ENCODE peak calls at places on chromosomes 16 and 17, in five cellular contexts. Q, W, J, C and I are unnamed samples.

GRCh38 chr16:21276090-21276489 is 2.0 kb downstream of the CRYM start:
- DNase-seq in Q (no peak), W (no peak), J (no peak), C (no peak), I (no peak)

GRCh38 chr17:350706-351435 is 1.7 kb downstream of the RPH3AL start:
- DNase-seq in Q (peak), W (peak), J (no peak), C (peak), I (peak)

GRCh38 chr16:20874088-20874581 is 26.0 kb downstream of the DCUN1D3 start:
- DNase-seq in Q (no peak), W (no peak), J (no peak), C (no peak), I (no peak)

GRCh38 chr17:4739122-4740024 is at the start of the genes CXCL16 and ZMYND15:
- DNase-seq in Q (peak), W (peak), J (no peak), C (peak), I (peak)

GRCh38 chr17:78364436-78365281 is 4.8 kb upstream of the SOCS3 start:
- DNase-seq in Q (no peak), W (no peak), J (no peak), C (no peak), I (no peak)

GRCh38 chr16:30948956-30949654 is at the start of gene ORAI3:
- DNase-seq in Q (peak), W (peak), J (peak), C (peak), I (peak)

GRCh38 chr16:59113009-59113408 is 378.9 kb upstream of the GOT2 start:
- DNase-seq in Q (no peak), W (no peak), J (no peak), C (no peak), I (no peak)

GRCh38 chr16:22071352-22071923 is 20.9 kb upstream of the VWA3A start:
- DNase-seq in Q (no peak), W (no peak), J (no peak), C (no peak), I (no peak)

GRCh38 chr16:27293343-27293742 is 20.4 kb upstream of the IL4R start:
- DNase-seq in Q (no peak), W (no peak), J (no peak), C (no peak), I (no peak)

GRCh38 chr16:1960665-1961630 is 1.6 kb downstream of the NDUFB10 start:
- DNase-seq in Q (no peak), W (no peak), J (peak), C (no peak), I (no peak)

GRCh38 chr17:1179635-1180433 is at the start of gene ABR:
- DNase-seq in Q (peak), W (peak), J (peak), C (peak), I (peak)

GRCh38 chr16:24909856-24910255 is 64.1 kb downstream of the SLC5A11 start:
- DNase-seq in Q (no peak), W (no peak), J (no peak), C (no peak), I (no peak)

GRCh38 chr16:50306287-50306686 is 39.9 kb downstream of the ADCY7 start:
- DNase-seq in Q (peak), W (peak), J (no peak), C (peak), I (peak)

GRCh38 chr17:29291163-29291752 is 2.7 kb downstream of the NUFIP2 start:
- DNase-seq in Q (no peak), W (no peak), J (peak), C (no peak), I (no peak)

GRCh38 chr17:68260051-68260762 is 12.4 kb downstream of the AMZ2 start:
- DNase-seq in Q (no peak), W (no peak), J (no peak), C (no peak), I (no peak)

GRCh38 chr17:81075307-81075706 is 40.4 kb downstream of the BAIAP2 start:
- DNase-seq in Q (no peak), W (no peak), J (no peak), C (no peak), I (no peak)

GRCh38 chr16:67015317-67015731 is 13.6 kb upstream of the CBFB start:
- DNase-seq in Q (no peak), W (no peak), J (no peak), C (no peak), I (no peak)

GRCh38 chr17:65627892-65628622 is 66.6 kb upstream of the AXIN2 start:
- DNase-seq in Q (no peak), W (peak), J (peak), C (peak), I (peak)

GRCh38 chr17:72423718-72424117 is 302.9 kb downstream of the SOX9 start:
- DNase-seq in Q (no peak), W (no peak), J (no peak), C (no peak), I (no peak)

GRCh38 chr17:37488607-37489196 is 989 bp upstream of the DUSP14 start:
- DNase-seq in Q (peak), W (peak), J (peak), C (peak), I (peak)

GRCh38 chr17:28612936-28613872 is 781 bp downstream of the RSKR start:
- DNase-seq in Q (peak), W (peak), J (peak), C (peak), I (no peak)

GRCh38 chr16:26709175-26709574 is 357.6 kb upstream of the C16orf82 start:
- DNase-seq in Q (no peak), W (no peak), J (no peak), C (no peak), I (no peak)

GRCh38 chr16:23863511-23864422 is 28.0 kb downstream of the PRKCB start:
- DNase-seq in Q (no peak), W (no peak), J (no peak), C (no peak), I (no peak)

GRCh38 chr16:66662445-66663194 is 33.9 kb downstream of the CMTM4 start:
- DNase-seq in Q (no peak), W (no peak), J (peak), C (no peak), I (no peak)

GRCh38 chr16:79528281-79528680 is 72.3 kb downstream of the MAF start:
- DNase-seq in Q (no peak), W (no peak), J (no peak), C (no peak), I (no peak)

GRCh38 chr17:57294629-57295501 is 38.5 kb downstream of the MSI2 start:
- DNase-seq in Q (peak), W (no peak), J (peak), C (no peak), I (no peak)

GRCh38 chr17:80225230-80225629 is 5.0 kb downstream of the SLC26A11 start:
- DNase-seq in Q (no peak), W (no peak), J (no peak), C (no peak), I (no peak)

GRCh38 chr16:88365244-88365865 is 17.4 kb upstream of the ZNF469 start:
- DNase-seq in Q (no peak), W (no peak), J (no peak), C (no peak), I (no peak)

GRCh38 chr16:29779474-29779873 is 1.4 kb downstream of the ZG16 start:
- DNase-seq in Q (no peak), W (no peak), J (no peak), C (no peak), I (no peak)

GRCh38 chr16:67406628-67407027 is 9.6 kb downstream of the ZDHHC1 start:
- DNase-seq in Q (no peak), W (no peak), J (peak), C (no peak), I (no peak)

GRCh38 chr16:69133555-69133954 is 1.1 kb downstream of the UTP4 start:
- DNase-seq in Q (no peak), W (no peak), J (no peak), C (no peak), I (no peak)

GRCh38 chr16:23781176-23781575 is 26.4 kb downstream of the CHP2 start:
- DNase-seq in Q (no peak), W (no peak), J (no peak), C (no peak), I (no peak)

GRCh38 chr17:29707212-29707571 is 84.5 kb upstream of the CORO6 start:
- DNase-seq in Q (no peak), W (no peak), J (no peak), C (no peak), I (no peak)

GRCh38 chr17:45288825-45289224 is 26.9 kb upstream of the SPATA32 start:
- DNase-seq in Q (no peak), W (peak), J (no peak), C (peak), I (no peak)

GRCh38 chr17:29592850-29593545 is at the start of gene ANKRD13B:
- DNase-seq in Q (peak), W (peak), J (no peak), C (no peak), I (peak)

GRCh38 chr17:43813386-43813785 is 19.6 kb downstream of the MPP3 start:
- DNase-seq in Q (no peak), W (no peak), J (no peak), C (no peak), I (no peak)

GRCh38 chr17:6753006-6753445 is 2.8 kb upstream of the XAF1 start:
- DNase-seq in Q (peak), W (peak), J (peak), C (no peak), I (peak)

GRCh38 chr17:6753565-6753964 is 2.3 kb upstream of the XAF1 start:
- DNase-seq in Q (no peak), W (no peak), J (no peak), C (no peak), I (no peak)

GRCh38 chr17:6749519-6749918 is 6.3 kb upstream of the XAF1 start:
- DNase-seq in Q (no peak), W (no peak), J (no peak), C (no peak), I (no peak)

GRCh38 chr17:6755281-6755680 is 565 bp upstream of the XAF1 start:
- DNase-seq in Q (no peak), W (peak), J (no peak), C (no peak), I (peak)

DNA sequence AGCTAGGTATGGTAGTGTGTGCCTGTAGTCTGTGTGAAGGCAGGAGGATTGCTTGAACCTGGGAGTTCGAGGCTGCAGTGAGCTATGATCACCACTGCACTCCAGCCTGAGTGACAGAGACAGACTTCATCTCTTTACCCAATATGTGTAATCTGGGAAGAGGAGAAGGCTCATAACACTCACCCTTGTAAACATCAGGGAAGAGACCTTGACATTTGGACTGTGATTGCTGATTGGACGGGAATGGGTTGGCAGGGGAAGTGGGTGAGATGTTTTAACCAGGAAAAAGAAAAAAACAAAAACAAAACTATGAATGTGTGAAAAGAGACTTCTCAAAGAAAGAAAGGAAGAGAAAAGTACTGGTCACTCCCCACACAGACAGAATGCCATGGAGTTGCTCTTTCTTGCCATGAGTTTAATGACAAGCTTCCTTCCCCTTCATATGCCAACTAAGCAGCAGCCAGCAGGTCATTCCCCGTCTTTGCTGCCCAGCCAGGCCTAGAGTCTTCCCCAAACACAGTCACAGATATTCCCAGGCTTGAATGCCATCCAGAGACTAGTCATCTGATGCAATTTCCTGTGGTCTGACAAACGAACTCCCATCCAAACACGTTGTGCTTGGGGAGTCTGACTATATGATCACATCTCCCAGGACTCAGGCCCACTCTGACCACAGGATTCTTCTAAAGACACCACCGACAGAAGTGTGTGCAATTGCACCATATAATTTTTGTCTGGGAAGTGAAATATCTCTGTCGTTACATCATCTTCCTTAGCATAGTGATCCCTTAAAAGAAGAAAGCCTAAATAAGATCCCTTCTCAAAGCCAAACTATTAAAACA is 3.6 kb upstream of the XAF1 start:
- DNase-seq in Q (peak), W (peak), J (peak), C (no peak), I (peak)
- TF ChIP-seq POLR2A in Q (no peak), W (no peak), J (peak), C (no peak), I (peak)

DNA sequence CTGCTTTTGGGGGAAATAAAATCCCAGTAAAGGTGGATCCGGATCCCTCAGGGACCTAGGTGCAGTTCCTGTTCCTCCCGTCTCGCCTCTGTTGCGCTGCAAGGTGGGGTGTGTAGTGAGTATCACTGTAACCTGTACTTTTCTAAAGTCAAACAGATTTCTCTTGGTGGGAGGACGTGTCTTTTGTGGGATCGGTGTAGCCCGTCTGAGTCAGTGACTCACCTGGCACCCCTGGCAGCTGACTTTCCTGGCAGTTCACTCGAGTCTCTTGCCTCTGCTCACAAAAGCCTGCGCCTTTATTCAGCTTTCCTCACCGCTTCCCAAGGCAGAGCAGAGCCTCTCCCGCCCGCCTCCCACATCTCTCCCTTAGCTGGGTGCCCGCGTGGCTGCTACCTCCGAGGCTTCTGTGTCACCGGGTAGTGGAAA is 85.7 kb downstream of the CMIP start:
- DNase-seq in Q (no peak), W (no peak), J (no peak), C (no peak), I (no peak)
- H3K27ac ChIP-seq in Q (no peak), W (no peak), J (no peak), C (no peak), I (no peak)

GRCh38 chr16:4231367-4231766 is 10.5 kb downstream of the SRL start:
- DNase-seq in Q (no peak), W (no peak), J (no peak), C (no peak), I (no peak)
- TF ChIP-seq POLR2A in Q (no peak), W (no peak), J (no peak), C (no peak), I (no peak)

DNA sequence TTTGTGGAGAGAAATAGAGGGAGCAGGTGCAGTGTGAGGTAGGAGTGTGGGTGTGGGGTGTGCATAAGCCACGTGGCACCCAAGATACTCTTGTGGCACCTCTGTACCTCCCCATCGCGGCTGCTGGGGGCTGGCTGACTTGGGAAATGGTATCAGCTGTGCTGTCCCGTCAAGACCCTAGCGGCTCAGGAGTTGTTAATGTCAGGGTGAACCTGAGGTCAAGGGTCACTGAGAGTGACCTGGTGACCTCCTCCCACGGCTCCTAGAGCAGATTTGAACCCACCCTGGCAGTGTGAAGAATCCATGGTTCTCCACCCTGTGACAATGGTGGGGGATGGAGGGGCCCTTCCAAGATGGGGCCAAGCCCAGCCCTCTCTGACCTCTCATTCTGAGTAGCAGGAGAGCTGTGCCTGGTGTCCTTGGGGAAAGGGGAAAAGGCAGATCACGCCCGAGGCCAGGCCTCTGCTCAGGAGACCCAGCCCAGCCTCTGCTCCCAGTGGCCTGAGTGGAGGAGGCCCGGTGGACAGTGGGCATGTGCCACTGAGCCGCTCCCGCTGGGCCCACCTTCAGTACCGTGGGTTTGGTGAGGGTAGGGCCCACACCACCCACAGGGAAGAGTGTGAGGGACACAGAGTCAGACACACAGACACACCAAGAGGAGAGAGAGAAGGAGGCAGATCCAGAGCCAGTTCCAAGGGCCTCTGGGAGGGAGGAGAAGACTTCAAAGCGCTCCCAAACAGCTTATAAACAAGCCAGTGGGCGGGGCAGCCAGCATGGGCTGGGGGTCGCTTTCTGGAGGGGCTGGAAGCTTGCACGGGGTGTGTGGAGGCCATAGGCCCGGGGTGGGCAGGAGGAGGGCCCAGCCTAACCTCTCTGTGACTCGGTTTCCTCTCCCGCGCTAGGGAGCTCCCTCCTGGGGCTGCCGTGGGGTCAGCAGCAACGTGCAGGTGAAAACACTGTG is 2.8 kb upstream of the WFIKKN2 start:
- DNase-seq in Q (no peak), W (no peak), J (no peak), C (no peak), I (no peak)
- H3K27ac ChIP-seq in Q (no peak), W (no peak), J (no peak), C (no peak), I (peak)

GRCh38 chr16:48217708-48218107 is 26.4 kb upstream of the LONP2 start:
- DNase-seq in Q (no peak), W (no peak), J (no peak), C (no peak), I (no peak)

GRCh38 chr16:48218473-48218872 is 25.6 kb upstream of the LONP2 start:
- DNase-seq in Q (no peak), W (no peak), J (no peak), C (no peak), I (no peak)

GRCh38 chr16:48223490-48223889 is 20.6 kb upstream of the LONP2 start:
- DNase-seq in Q (no peak), W (no peak), J (no peak), C (no peak), I (no peak)

GRCh38 chr16:48215738-48216137 is 28.4 kb upstream of the LONP2 start:
- DNase-seq in Q (no peak), W (no peak), J (no peak), C (no peak), I (no peak)

GRCh38 chr16:48220891-48221290 is 23.2 kb upstream of the LONP2 start:
- DNase-seq in Q (no peak), W (no peak), J (no peak), C (no peak), I (no peak)
- TF ChIP-seq POLR2A in Q (no peak), W (no peak), J (no peak), C (no peak), I (no peak)

GRCh38 chr16:85751665-85752501 is 987 bp upstream of the C16orf74 start:
- DNase-seq in Q (no peak), W (no peak), J (peak), C (no peak), I (no peak)

GRCh38 chr16:85749686-85750020 is 1.2 kb downstream of the C16orf74 start:
- DNase-seq in Q (no peak), W (no peak), J (no peak), C (no peak), I (no peak)

GRCh38 chr16:85752511-85753420 is 1.9 kb upstream of the C16orf74 start:
- DNase-seq in Q (no peak), W (peak), J (peak), C (peak), I (peak)

GRCh38 chr16:85750827-85751641 is at the start of gene C16orf74:
- DNase-seq in Q (no peak), W (peak), J (peak), C (peak), I (peak)

GRCh38 chr16:85750021-85750826 is 672 bp downstream of the C16orf74 start:
- DNase-seq in Q (no peak), W (peak), J (peak), C (peak), I (peak)
- H3K27ac ChIP-seq in Q (no peak), W (no peak), J (peak), C (peak), I (no peak)

DNA sequence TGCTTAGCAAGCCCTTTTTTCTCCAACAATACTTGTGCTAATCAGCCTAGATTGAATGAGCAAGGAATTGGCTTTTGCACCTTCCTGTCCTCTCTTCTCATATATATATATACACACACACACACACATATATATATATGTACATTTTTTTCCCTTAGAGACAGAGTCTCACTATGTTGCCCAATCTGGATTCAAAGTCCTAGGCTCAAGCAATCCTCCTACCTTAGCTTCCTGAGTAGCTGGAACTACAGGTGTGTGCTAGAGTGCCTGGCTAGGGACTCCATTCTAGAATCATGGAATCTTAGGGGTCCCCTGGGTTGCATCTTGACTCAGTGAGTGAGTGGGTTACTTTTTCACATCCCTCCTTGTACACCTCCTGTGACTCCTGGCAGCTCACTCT is 27.0 kb downstream of the RAI1 start:
- DNase-seq in Q (no peak), W (no peak), J (no peak), C (no peak), I (no peak)
- TF ChIP-seq POLR2A in Q (no peak), W (no peak), J (no peak), C (no peak), I (no peak)